ENCODE peak calls at places on chromosomes 7 and 10, in seven cellular contexts. One of them, this sample, is unnamed.

GRCh38 chr7:29158748-29159147 is 12.4 kb upstream of the CPVL start:
- DNase-seq in NCI-H460: no peak
- DNase-seq in GM23338: no peak
- DNase-seq in activated T-helper 9 cell treated with anti-CD3 and anti-CD28 coated beads, Interleukin-2, amount 50 U/mL, for 16 hours: no peak
- DNase-seq in adrenal gland: no peak
- DNase-seq in substantia nigra: no peak
- DNase-seq in A549: no peak
- DNase-seq in this sample: no peak

GRCh38 chr7:46468753-46469356 is 547.8 kb upstream of the IGFBP3 start:
- DNase-seq in activated T-helper 9 cell treated with anti-CD3 and anti-CD28 coated beads, Interleukin-2, amount 50 U/mL, for 16 hours: no peak
- DNase-seq in adrenal gland: no peak
- DNase-seq in A549: peak
- DNase-seq in substantia nigra: no peak
- DNase-seq in NCI-H460: no peak
- DNase-seq in GM23338: peak
- DNase-seq in this sample: no peak

GRCh38 chr10:27783660-27784059 is 38.0 kb upstream of the MKX start:
- DNase-seq in activated T-helper 9 cell treated with anti-CD3 and anti-CD28 coated beads, Interleukin-2, amount 50 U/mL, for 16 hours: no peak
- DNase-seq in NCI-H460: peak
- DNase-seq in substantia nigra: no peak
- DNase-seq in GM23338: peak
- DNase-seq in A549: peak
- DNase-seq in adrenal gland: peak
- DNase-seq in this sample: peak

GRCh38 chr10:89442347-89442746 is 28.0 kb downstream of the IFIT5 start:
- DNase-seq in adrenal gland: no peak
- DNase-seq in NCI-H460: no peak
- DNase-seq in substantia nigra: no peak
- DNase-seq in A549: no peak
- DNase-seq in activated T-helper 9 cell treated with anti-CD3 and anti-CD28 coated beads, Interleukin-2, amount 50 U/mL, for 16 hours: no peak
- DNase-seq in GM23338: no peak
- DNase-seq in this sample: no peak

GRCh38 chr7:150826061-150826849 is 25.7 kb downstream of the TMEM176A start:
- DNase-seq in substantia nigra: no peak
- DNase-seq in GM23338: no peak
- DNase-seq in A549: no peak
- DNase-seq in NCI-H460: no peak
- DNase-seq in activated T-helper 9 cell treated with anti-CD3 and anti-CD28 coated beads, Interleukin-2, amount 50 U/mL, for 16 hours: no peak
- DNase-seq in adrenal gland: no peak
- DNase-seq in this sample: no peak

GRCh38 chr10:127854769-127855583 is 37.8 kb downstream of the CLRN3 start:
- DNase-seq in NCI-H460: no peak
- DNase-seq in GM23338: no peak
- DNase-seq in activated T-helper 9 cell treated with anti-CD3 and anti-CD28 coated beads, Interleukin-2, amount 50 U/mL, for 16 hours: no peak
- DNase-seq in adrenal gland: peak
- DNase-seq in substantia nigra: no peak
- DNase-seq in A549: no peak
- DNase-seq in this sample: no peak

GRCh38 chr10:117616179-117616578 is 73.6 kb downstream of the EMX2 start:
- DNase-seq in activated T-helper 9 cell treated with anti-CD3 and anti-CD28 coated beads, Interleukin-2, amount 50 U/mL, for 16 hours: no peak
- DNase-seq in GM23338: no peak
- DNase-seq in substantia nigra: no peak
- DNase-seq in adrenal gland: no peak
- DNase-seq in A549: no peak
- DNase-seq in NCI-H460: no peak
- DNase-seq in this sample: no peak

GRCh38 chr7:45971661-45972175 is 50.6 kb upstream of the IGFBP3 start:
- DNase-seq in adrenal gland: no peak
- DNase-seq in A549: no peak
- DNase-seq in GM23338: no peak
- DNase-seq in NCI-H460: no peak
- DNase-seq in substantia nigra: no peak
- DNase-seq in activated T-helper 9 cell treated with anti-CD3 and anti-CD28 coated beads, Interleukin-2, amount 50 U/mL, for 16 hours: no peak
- DNase-seq in this sample: no peak

GRCh38 chr10:61882621-61883375 is 18.7 kb upstream of the ARID5B start:
- DNase-seq in NCI-H460: no peak
- DNase-seq in A549: no peak
- DNase-seq in GM23338: no peak
- DNase-seq in substantia nigra: no peak
- DNase-seq in activated T-helper 9 cell treated with anti-CD3 and anti-CD28 coated beads, Interleukin-2, amount 50 U/mL, for 16 hours: peak
- DNase-seq in adrenal gland: no peak
- DNase-seq in this sample: no peak

GRCh38 chr10:50917486-50917885 is 32.1 kb upstream of the A1CF start:
- DNase-seq in adrenal gland: peak
- DNase-seq in GM23338: no peak
- DNase-seq in activated T-helper 9 cell treated with anti-CD3 and anti-CD28 coated beads, Interleukin-2, amount 50 U/mL, for 16 hours: no peak
- DNase-seq in substantia nigra: no peak
- DNase-seq in NCI-H460: no peak
- DNase-seq in A549: no peak
- DNase-seq in this sample: no peak

GRCh38 chr10:8159628-8160165 is 105.2 kb downstream of the GATA3 start:
- DNase-seq in adrenal gland: no peak
- DNase-seq in substantia nigra: no peak
- DNase-seq in activated T-helper 9 cell treated with anti-CD3 and anti-CD28 coated beads, Interleukin-2, amount 50 U/mL, for 16 hours: no peak
- DNase-seq in A549: no peak
- DNase-seq in GM23338: no peak
- DNase-seq in NCI-H460: no peak
- DNase-seq in this sample: no peak

GRCh38 chr10:80410578-80411145 is 2.3 kb downstream of the PRXL2A start:
- DNase-seq in activated T-helper 9 cell treated with anti-CD3 and anti-CD28 coated beads, Interleukin-2, amount 50 U/mL, for 16 hours: no peak
- DNase-seq in adrenal gland: no peak
- DNase-seq in GM23338: no peak
- DNase-seq in NCI-H460: no peak
- DNase-seq in A549: no peak
- DNase-seq in substantia nigra: no peak
- DNase-seq in this sample: no peak

GRCh38 chr7:124922200-124922599 is 7.4 kb downstream of the POT1 start:
- DNase-seq in GM23338: no peak
- DNase-seq in adrenal gland: no peak
- DNase-seq in activated T-helper 9 cell treated with anti-CD3 and anti-CD28 coated beads, Interleukin-2, amount 50 U/mL, for 16 hours: no peak
- DNase-seq in substantia nigra: no peak
- DNase-seq in NCI-H460: no peak
- DNase-seq in A549: no peak
- DNase-seq in this sample: no peak

GRCh38 chr10:61919646-61920215 is 18.2 kb downstream of the ARID5B start:
- DNase-seq in substantia nigra: no peak
- DNase-seq in adrenal gland: no peak
- DNase-seq in activated T-helper 9 cell treated with anti-CD3 and anti-CD28 coated beads, Interleukin-2, amount 50 U/mL, for 16 hours: no peak
- DNase-seq in GM23338: no peak
- DNase-seq in NCI-H460: no peak
- DNase-seq in A549: no peak
- DNase-seq in this sample: no peak

GRCh38 chr10:122417667-122418066 is 36.8 kb upstream of the ARMS2 start:
- DNase-seq in GM23338: no peak
- DNase-seq in activated T-helper 9 cell treated with anti-CD3 and anti-CD28 coated beads, Interleukin-2, amount 50 U/mL, for 16 hours: no peak
- DNase-seq in substantia nigra: no peak
- DNase-seq in A549: no peak
- DNase-seq in NCI-H460: no peak
- DNase-seq in adrenal gland: no peak
- DNase-seq in this sample: no peak

GRCh38 chr10:88404133-88404532 is 179.0 kb downstream of the RNLS start:
- DNase-seq in A549: no peak
- DNase-seq in adrenal gland: no peak
- DNase-seq in activated T-helper 9 cell treated with anti-CD3 and anti-CD28 coated beads, Interleukin-2, amount 50 U/mL, for 16 hours: no peak
- DNase-seq in substantia nigra: no peak
- DNase-seq in GM23338: no peak
- DNase-seq in NCI-H460: no peak
- DNase-seq in this sample: no peak

GRCh38 chr7:50751136-50751535 is 31.6 kb downstream of the GRB10 start:
- DNase-seq in A549: no peak
- DNase-seq in adrenal gland: no peak
- DNase-seq in activated T-helper 9 cell treated with anti-CD3 and anti-CD28 coated beads, Interleukin-2, amount 50 U/mL, for 16 hours: no peak
- DNase-seq in substantia nigra: no peak
- DNase-seq in GM23338: no peak
- DNase-seq in NCI-H460: no peak
- DNase-seq in this sample: no peak

GRCh38 chr10:91352760-91353159 is 57.4 kb upstream of the HECTD2 start:
- DNase-seq in adrenal gland: no peak
- DNase-seq in A549: no peak
- DNase-seq in GM23338: no peak
- DNase-seq in substantia nigra: no peak
- DNase-seq in activated T-helper 9 cell treated with anti-CD3 and anti-CD28 coated beads, Interleukin-2, amount 50 U/mL, for 16 hours: no peak
- DNase-seq in NCI-H460: no peak
- DNase-seq in this sample: no peak

GRCh38 chr7:88337556-88337955 is 30.9 kb upstream of the STEAP4 start:
- DNase-seq in adrenal gland: no peak
- DNase-seq in activated T-helper 9 cell treated with anti-CD3 and anti-CD28 coated beads, Interleukin-2, amount 50 U/mL, for 16 hours: no peak
- DNase-seq in GM23338: no peak
- DNase-seq in A549: no peak
- DNase-seq in substantia nigra: no peak
- DNase-seq in NCI-H460: no peak
- DNase-seq in this sample: no peak

GRCh38 chr10:28326516-28327493 is 23.9 kb upstream of the MPP7 start:
- DNase-seq in NCI-H460: no peak
- DNase-seq in activated T-helper 9 cell treated with anti-CD3 and anti-CD28 coated beads, Interleukin-2, amount 50 U/mL, for 16 hours: no peak
- DNase-seq in substantia nigra: no peak
- DNase-seq in GM23338: peak
- DNase-seq in adrenal gland: peak
- DNase-seq in A549: no peak
- DNase-seq in this sample: peak

GRCh38 chr7:98831641-98832221 is 38.1 kb downstream of the TMEM130 start:
- DNase-seq in adrenal gland: peak
- DNase-seq in substantia nigra: no peak
- DNase-seq in activated T-helper 9 cell treated with anti-CD3 and anti-CD28 coated beads, Interleukin-2, amount 50 U/mL, for 16 hours: peak
- DNase-seq in NCI-H460: no peak
- DNase-seq in GM23338: peak
- DNase-seq in A549: peak
- DNase-seq in this sample: no peak

GRCh38 chr10:118943253-118943652 is 86.3 kb upstream of the NANOS1 start:
- DNase-seq in NCI-H460: no peak
- DNase-seq in substantia nigra: no peak
- DNase-seq in adrenal gland: no peak
- DNase-seq in GM23338: no peak
- DNase-seq in activated T-helper 9 cell treated with anti-CD3 and anti-CD28 coated beads, Interleukin-2, amount 50 U/mL, for 16 hours: no peak
- DNase-seq in A549: no peak
- DNase-seq in this sample: peak